ENCODE peak calls at places on chromosomes 11 and 22, in ten cellular contexts. One of them, this sample, is unnamed.

GRCh38 chr11:71458146-71459070 is 5.4 kb downstream of the NADSYN1 start:
- DNase-seq in AG04450: no peak
- DNase-seq in OCI-LY7: no peak
- DNase-seq in lung: no peak
- DNase-seq in thoracic aorta: no peak
- DNase-seq in psoas muscle: peak; percentile 26
- DNase-seq in tibial nerve: no peak
- DNase-seq in heart right ventricle: no peak
- DNase-seq in spleen: peak; percentile 64
- DNase-seq in body of pancreas: no peak
- DNase-seq in this sample: no peak

GRCh38 chr11:57464343-57465181 is 4.2 kb downstream of the RTN4RL2 start:
- DNase-seq in lung: no peak
- DNase-seq in heart right ventricle: no peak
- DNase-seq in AG04450: no peak
- DNase-seq in tibial nerve: no peak
- DNase-seq in body of pancreas: no peak
- DNase-seq in psoas muscle: no peak
- DNase-seq in OCI-LY7: no peak
- DNase-seq in spleen: no peak
- DNase-seq in thoracic aorta: no peak
- DNase-seq in this sample: no peak

GRCh38 chr22:37400719-37401118 is 26.6 kb downstream of the ELFN2 start:
- DNase-seq in heart right ventricle: no peak
- DNase-seq in thoracic aorta: no peak
- DNase-seq in tibial nerve: no peak
- DNase-seq in psoas muscle: no peak
- DNase-seq in spleen: no peak
- DNase-seq in lung: peak; percentile 49
- DNase-seq in OCI-LY7: no peak
- DNase-seq in body of pancreas: no peak
- DNase-seq in AG04450: no peak
- DNase-seq in this sample: no peak

GRCh38 chr11:69968407-69969347 is 109.4 kb upstream of the ANO1 start:
- DNase-seq in psoas muscle: no peak
- DNase-seq in tibial nerve: no peak
- DNase-seq in heart right ventricle: no peak
- DNase-seq in spleen: no peak
- DNase-seq in body of pancreas: no peak
- DNase-seq in lung: peak; percentile 50
- DNase-seq in AG04450: no peak
- DNase-seq in thoracic aorta: no peak
- DNase-seq in OCI-LY7: no peak
- DNase-seq in this sample: no peak

GRCh38 chr11:15346907-15347306 is 232.2 kb downstream of the INSC start:
- DNase-seq in psoas muscle: no peak
- DNase-seq in spleen: no peak
- DNase-seq in body of pancreas: no peak
- DNase-seq in OCI-LY7: no peak
- DNase-seq in tibial nerve: no peak
- DNase-seq in heart right ventricle: no peak
- DNase-seq in thoracic aorta: no peak
- DNase-seq in AG04450: no peak
- DNase-seq in lung: no peak
- DNase-seq in this sample: no peak

GRCh38 chr22:31127181-31127772 is 4.5 kb downstream of the INPP5J start:
- DNase-seq in psoas muscle: peak; percentile 26
- DNase-seq in heart right ventricle: no peak
- DNase-seq in OCI-LY7: no peak
- DNase-seq in lung: no peak
- DNase-seq in tibial nerve: no peak
- DNase-seq in spleen: peak; percentile 51
- DNase-seq in thoracic aorta: no peak
- DNase-seq in AG04450: no peak
- DNase-seq in body of pancreas: no peak
- DNase-seq in this sample: no peak

GRCh38 chr11:8360086-8360828 is 96.6 kb upstream of the LMO1 start:
- DNase-seq in OCI-LY7: no peak
- DNase-seq in AG04450: no peak
- DNase-seq in heart right ventricle: no peak
- DNase-seq in spleen: peak; percentile 50
- DNase-seq in psoas muscle: no peak
- DNase-seq in lung: no peak
- DNase-seq in body of pancreas: peak; percentile 75
- DNase-seq in tibial nerve: no peak
- DNase-seq in thoracic aorta: no peak
- DNase-seq in this sample: no peak

GRCh38 chr11:126969865-126970479 is 30.6 kb downstream of the KIRREL3 start:
- DNase-seq in lung: no peak
- DNase-seq in OCI-LY7: no peak
- DNase-seq in thoracic aorta: no peak
- DNase-seq in psoas muscle: no peak
- DNase-seq in body of pancreas: no peak
- DNase-seq in AG04450: no peak
- DNase-seq in heart right ventricle: no peak
- DNase-seq in tibial nerve: no peak
- DNase-seq in spleen: no peak
- DNase-seq in this sample: no peak

GRCh38 chr11:68513930-68514487 is 53.5 kb downstream of the PPP6R3 start:
- DNase-seq in tibial nerve: no peak
- DNase-seq in AG04450: no peak
- DNase-seq in lung: no peak
- DNase-seq in heart right ventricle: no peak
- DNase-seq in OCI-LY7: no peak
- DNase-seq in spleen: no peak
- DNase-seq in body of pancreas: no peak
- DNase-seq in psoas muscle: no peak
- DNase-seq in thoracic aorta: no peak
- DNase-seq in this sample: no peak

GRCh38 chr11:68523743-68524142 is 63.2 kb downstream of the PPP6R3 start:
- DNase-seq in AG04450: no peak
- DNase-seq in tibial nerve: no peak
- DNase-seq in OCI-LY7: no peak
- DNase-seq in body of pancreas: no peak
- DNase-seq in lung: no peak
- DNase-seq in thoracic aorta: no peak
- DNase-seq in spleen: no peak
- DNase-seq in psoas muscle: no peak
- DNase-seq in heart right ventricle: no peak
- DNase-seq in this sample: no peak

GRCh38 chr11:68517121-68517741 is 56.7 kb downstream of the PPP6R3 start:
- DNase-seq in psoas muscle: no peak
- DNase-seq in OCI-LY7: no peak
- DNase-seq in AG04450: no peak
- DNase-seq in thoracic aorta: no peak
- DNase-seq in lung: no peak
- DNase-seq in tibial nerve: no peak
- DNase-seq in heart right ventricle: no peak
- DNase-seq in body of pancreas: no peak
- DNase-seq in spleen: no peak
- DNase-seq in this sample: no peak

GRCh38 chr11:68521962-68522626 is 61.5 kb downstream of the PPP6R3 start:
- DNase-seq in heart right ventricle: no peak
- DNase-seq in spleen: no peak
- DNase-seq in thoracic aorta: no peak
- DNase-seq in AG04450: no peak
- DNase-seq in tibial nerve: no peak
- DNase-seq in body of pancreas: no peak
- DNase-seq in lung: no peak
- DNase-seq in psoas muscle: no peak
- DNase-seq in OCI-LY7: no peak
- DNase-seq in this sample: no peak

DNA sequence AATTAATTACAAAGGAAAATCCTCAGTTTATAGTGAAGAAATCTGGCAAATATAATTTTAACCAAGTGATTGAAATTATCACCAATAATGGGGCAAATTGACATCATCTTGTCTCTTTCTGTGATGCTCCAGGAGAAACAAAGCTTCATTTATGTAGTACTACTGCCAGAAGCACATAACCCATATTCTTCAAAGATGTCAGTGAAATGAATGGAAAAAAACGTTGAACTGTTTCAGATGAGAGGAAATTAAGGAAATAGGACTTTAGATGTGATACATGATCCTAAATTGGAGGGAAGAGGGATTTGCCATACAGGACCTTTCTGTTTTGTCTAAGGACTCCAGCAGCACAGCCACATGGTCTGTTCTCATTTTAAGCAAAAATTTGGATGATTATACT is 57.6 kb downstream of the PPP6R3 start:
- DNase-seq in spleen: no peak
- DNase-seq in psoas muscle: no peak
- DNase-seq in thoracic aorta: no peak
- DNase-seq in heart right ventricle: no peak
- DNase-seq in OCI-LY7: no peak
- DNase-seq in lung: no peak
- DNase-seq in body of pancreas: no peak
- DNase-seq in tibial nerve: no peak
- DNase-seq in AG04450: no peak
- DNase-seq in this sample: no peak
- H3K27ac ChIP-seq in spleen: no peak overlapping the region
- H3K27ac ChIP-seq in psoas muscle: no peak overlapping the region
- H3K27ac ChIP-seq in thoracic aorta: no peak overlapping the region
- H3K27ac ChIP-seq in heart right ventricle: no peak overlapping the region
- H3K27ac ChIP-seq in OCI-LY7: no peak overlapping the region
- H3K27ac ChIP-seq in lung: no peak overlapping the region
- H3K27ac ChIP-seq in body of pancreas: no peak overlapping the region
- H3K27ac ChIP-seq in tibial nerve: no peak overlapping the region
- H3K27ac ChIP-seq in AG04450: no peak overlapping the region
- H3K27ac ChIP-seq in this sample: no peak overlapping the region

DNA sequence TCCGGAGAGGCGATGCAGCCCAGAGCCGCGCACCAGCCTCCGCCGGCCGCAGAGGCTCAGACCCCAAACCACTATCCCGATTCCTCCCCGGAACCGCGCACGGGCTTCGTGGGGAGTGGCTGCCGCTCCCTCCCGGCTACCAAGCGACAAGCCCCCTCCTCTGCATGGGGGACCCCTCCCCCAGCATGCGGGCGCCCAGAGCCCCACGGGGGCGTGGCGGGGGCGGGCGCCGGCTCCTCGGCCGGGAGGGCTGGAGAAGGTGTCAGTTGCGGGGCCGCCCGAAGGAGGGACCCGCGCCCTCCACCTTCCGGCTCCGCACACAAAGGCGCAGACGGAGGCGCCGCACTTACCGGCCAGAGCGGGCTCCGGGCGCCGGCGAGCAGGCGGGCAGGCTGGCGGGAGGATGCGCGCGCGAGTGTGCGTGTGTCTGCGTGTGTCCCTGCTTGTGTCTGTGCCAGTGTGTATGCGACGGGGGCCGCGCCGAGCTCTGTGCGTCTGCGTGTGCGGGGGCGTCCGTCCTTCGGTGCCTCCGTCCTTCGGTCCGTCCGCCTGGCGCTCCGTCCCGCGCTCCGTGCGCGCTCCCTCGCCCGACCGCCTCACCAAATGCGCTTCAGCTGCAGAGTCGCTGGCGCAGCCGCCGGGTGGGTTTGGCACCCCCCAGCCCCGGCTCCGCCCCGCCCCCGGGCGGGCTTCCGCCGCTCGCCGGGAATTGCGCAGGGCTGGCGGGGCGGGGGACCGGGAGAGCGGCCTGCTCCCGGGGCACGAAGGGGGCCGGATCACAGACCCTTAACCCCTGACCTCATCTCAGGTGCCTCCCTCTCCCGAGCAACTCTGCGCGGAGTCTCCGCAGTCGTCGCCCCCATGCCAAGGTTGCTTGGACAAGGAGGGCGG is at the start of gene PTPN5:
- DNase-seq in tibial nerve: no peak
- DNase-seq in thoracic aorta: no peak
- DNase-seq in lung: no peak
- DNase-seq in heart right ventricle: no peak
- DNase-seq in AG04450: no peak
- DNase-seq in psoas muscle: no peak
- DNase-seq in OCI-LY7: no peak
- DNase-seq in spleen: no peak
- DNase-seq in body of pancreas: no peak
- DNase-seq in this sample: no peak
- H3K9me3 ChIP-seq in tibial nerve: no peaks in the 10 kb centered on the region
- H3K9me3 ChIP-seq in thoracic aorta: no peaks in the 10 kb centered on the region
- H3K9me3 ChIP-seq in lung: peaks cover 5% of the 10 kb centered on the region
- H3K9me3 ChIP-seq in heart right ventricle: no peaks in the 10 kb centered on the region
- H3K9me3 ChIP-seq in AG04450: peaks cover 5% of the 10 kb centered on the region
- H3K9me3 ChIP-seq in psoas muscle: no peaks in the 10 kb centered on the region
- H3K9me3 ChIP-seq in OCI-LY7: no peaks in the 10 kb centered on the region
- H3K9me3 ChIP-seq in spleen: no peaks in the 10 kb centered on the region
- H3K9me3 ChIP-seq in body of pancreas: no peaks in the 10 kb centered on the region
- H3K9me3 ChIP-seq in this sample: no peaks in the 10 kb centered on the region

DNA sequence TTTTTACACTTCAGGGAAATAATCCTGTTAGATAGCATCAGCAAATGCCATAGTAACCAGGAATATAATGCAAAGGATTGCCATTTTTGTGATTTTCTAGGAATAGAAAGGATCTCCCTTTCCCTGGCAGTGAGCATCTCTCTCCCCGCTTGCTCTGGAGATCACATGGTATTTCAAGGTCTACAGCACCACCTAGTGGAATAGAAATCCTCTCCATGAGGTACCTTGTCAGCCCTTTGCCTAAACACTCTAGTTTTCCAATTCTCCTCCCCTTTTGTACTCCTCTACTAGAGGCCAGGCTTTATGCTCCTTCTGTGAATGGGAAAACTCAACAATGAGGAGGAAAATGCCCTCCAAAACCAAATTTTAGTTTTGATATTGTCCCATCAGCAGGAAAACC is 78.4 kb downstream of the XRRA1 start:
- DNase-seq in lung: no peak
- DNase-seq in body of pancreas: no peak
- DNase-seq in AG04450: peak; percentile 10
- DNase-seq in tibial nerve: no peak
- DNase-seq in thoracic aorta: no peak
- DNase-seq in psoas muscle: no peak
- DNase-seq in heart right ventricle: no peak
- DNase-seq in spleen: no peak
- DNase-seq in OCI-LY7: peak; percentile 63
- DNase-seq in this sample: no peak
- TF ChIP-seq CTCF in lung: no peak
- TF ChIP-seq CTCF in body of pancreas: no peak
- TF ChIP-seq CTCF in AG04450: peak; percentile 48
- TF ChIP-seq CTCF in tibial nerve: no peak
- TF ChIP-seq CTCF in thoracic aorta: no peak
- TF ChIP-seq CTCF in psoas muscle: no peak
- TF ChIP-seq CTCF in heart right ventricle: no peak
- TF ChIP-seq CTCF in spleen: no peak
- TF ChIP-seq CTCF in OCI-LY7: peak; percentile 80
- TF ChIP-seq CTCF in this sample: no peak

DNA sequence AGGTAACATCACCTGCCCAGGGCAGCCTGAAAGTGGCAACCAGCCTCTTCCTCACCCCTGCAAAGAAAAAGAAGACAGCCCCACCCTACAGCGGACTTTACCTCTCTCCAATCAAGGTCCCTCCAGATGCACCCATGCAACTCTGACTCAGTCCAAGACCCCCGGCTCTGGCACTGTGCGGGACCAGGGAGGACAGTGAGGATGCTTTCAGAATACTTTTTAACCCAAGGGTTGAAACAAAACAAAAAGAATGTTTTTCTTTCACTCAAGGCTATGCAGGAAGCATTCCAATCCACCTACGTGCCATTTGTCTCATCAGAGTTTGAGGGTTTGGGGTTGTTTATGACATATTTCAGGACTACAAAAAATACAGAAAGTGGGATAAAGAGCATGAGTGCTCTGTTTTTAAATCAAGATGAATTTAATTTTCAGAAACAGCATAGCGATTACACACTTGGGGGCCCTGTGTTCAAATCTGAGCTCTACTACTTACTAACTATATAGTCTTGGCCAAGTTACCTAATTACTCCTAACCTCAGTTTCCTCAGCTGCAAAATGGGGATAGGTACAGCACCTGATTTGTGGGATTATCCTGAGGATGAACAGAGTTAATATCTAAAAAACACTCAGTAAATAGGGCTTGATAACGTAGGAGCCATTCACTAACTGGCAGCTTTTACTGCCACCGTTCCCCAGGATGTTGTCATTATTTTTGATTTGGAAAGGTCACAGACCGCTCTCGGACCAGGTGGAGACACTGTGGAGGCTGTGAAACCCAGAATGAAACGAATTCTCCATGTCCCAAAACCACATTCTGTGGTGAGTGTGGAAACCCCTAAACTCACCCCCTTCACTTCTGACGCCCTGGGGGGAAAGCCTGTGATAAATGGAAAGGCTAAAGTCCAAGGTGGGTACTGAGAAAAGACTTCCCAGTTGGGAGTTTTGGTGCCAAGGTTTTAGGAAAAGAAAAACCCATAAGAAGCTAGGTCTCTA is 5.6 kb downstream of the PLAAT3 start:
- DNase-seq in OCI-LY7: no peak
- DNase-seq in lung: no peak
- DNase-seq in tibial nerve: no peak
- DNase-seq in body of pancreas: no peak
- DNase-seq in heart right ventricle: no peak
- DNase-seq in spleen: no peak
- DNase-seq in AG04450: no peak
- DNase-seq in thoracic aorta: no peak
- DNase-seq in psoas muscle: no peak
- DNase-seq in this sample: peak; percentile 19
- H3K27ac ChIP-seq in OCI-LY7: no peak overlapping the region
- H3K27ac ChIP-seq in lung: peak overlapping the region; percentile 17
- H3K27ac ChIP-seq in tibial nerve: peak overlapping the region; percentile 88
- H3K27ac ChIP-seq in body of pancreas: no peak overlapping the region
- H3K27ac ChIP-seq in heart right ventricle: peak overlapping the region; percentile 77
- H3K27ac ChIP-seq in spleen: no peak overlapping the region
- H3K27ac ChIP-seq in AG04450: peak overlapping the region; percentile 31
- H3K27ac ChIP-seq in thoracic aorta: peak overlapping the region; percentile 47
- H3K27ac ChIP-seq in psoas muscle: peak overlapping the region; percentile 97
- H3K27ac ChIP-seq in this sample: peak overlapping the region; percentile 46

This sample was measured in ascending aorta.